ENCODE peak calls at places on chromosomes 3 and 15, in seven cellular contexts. H is HTR-8/SVneo; X is stimulated activated CD4-positive, alpha-beta T cell treated with anti-CD3 and anti-CD28 coated beads, Interleukin-4, amount 100 ng/mL, for 48 hours; B is GM23248; I is astrocyte of the spinal cord; Y is AG08396; C is iPS-NIHi11. T is an unnamed sample.

GRCh38 chr15:91966181-91966552 is 112.7 kb downstream of the SLCO3A1 start:
- DNase-seq in C (no peak), H (no peak), X (no peak), B (no peak), Y (peak), I (no peak), T (no peak)

GRCh38 chr15:37995461-37996347 is 61.3 kb downstream of the TMCO5A start:
- DNase-seq in Y (peak), C (peak), X (no peak), I (peak), H (peak), B (peak), T (peak)

GRCh38 chr15:43105077-43105769 is 615 bp downstream of the UBR1 start:
- DNase-seq in I (no peak), H (no peak), Y (no peak), C (peak), B (peak), X (peak), T (peak)

GRCh38 chr15:65521355-65521754 is 3.9 kb upstream of the DPP8 start:
- DNase-seq in Y (no peak), B (no peak), H (no peak), I (no peak), C (no peak), X (no peak), T (peak)

GRCh38 chr3:161640201-161640600 is 143.6 kb downstream of the OTOL1 start:
- DNase-seq in I (no peak), H (no peak), Y (no peak), X (no peak), C (no peak), B (no peak), T (no peak)

GRCh38 chr3:184296616-184297015 is 2.4 kb upstream of the PSMD2 start:
- DNase-seq in C (no peak), Y (no peak), B (no peak), X (no peak), H (no peak), I (no peak), T (no peak)

GRCh38 chr3:129567176-129567705 is 24.3 kb downstream of the H1-8 start:
- DNase-seq in H (no peak), C (no peak), B (no peak), Y (no peak), I (no peak), X (no peak), T (no peak)

GRCh38 chr3:49133226-49133951 is 539 bp upstream of the LAMB2 start:
- DNase-seq in I (peak), X (no peak), C (peak), H (peak), Y (peak), B (peak), T (no peak)

GRCh38 chr15:50145451-50145872 is 26.4 kb upstream of the ATP8B4 start:
- DNase-seq in Y (peak), X (no peak), C (peak), B (peak), H (peak), I (peak), T (peak)

T was measured in Karpas-422.